ENCODE peak calls at places on chromosome 20, in six cellular contexts. One of them, this sample, is unnamed.

GRCh38 chr20:34874094-34874654 is 1.5 kb upstream of the GGT7 start:
- DNase-seq in upper lobe of left lung: peak; percentile 85
- DNase-seq in HepG2: peak; percentile 90
- DNase-seq in uterus: peak; percentile 75
- DNase-seq in endothelial cell of umbilical vein: peak; percentile 90
- DNase-seq in breast epithelium: peak; percentile 68
- DNase-seq in this sample: peak; percentile 73

GRCh38 chr20:825710-826421 is 7.6 kb upstream of the FAM110A start:
- DNase-seq in upper lobe of left lung: peak; percentile 19
- DNase-seq in HepG2: no peak
- DNase-seq in uterus: no peak
- DNase-seq in endothelial cell of umbilical vein: no peak
- DNase-seq in breast epithelium: peak; percentile 33
- DNase-seq in this sample: peak; percentile 54

GRCh38 chr20:62832951-62833391 is 16.1 kb downstream of the COL9A3 start:
- DNase-seq in upper lobe of left lung: peak; percentile 59
- DNase-seq in HepG2: no peak
- DNase-seq in uterus: no peak
- DNase-seq in endothelial cell of umbilical vein: no peak
- DNase-seq in breast epithelium: no peak
- DNase-seq in this sample: no peak

GRCh38 chr20:1448081-1448627 is 18.5 kb downstream of the NSFL1C start:
- DNase-seq in upper lobe of left lung: no peak
- DNase-seq in HepG2: no peak
- DNase-seq in uterus: no peak
- DNase-seq in endothelial cell of umbilical vein: no peak
- DNase-seq in breast epithelium: no peak
- DNase-seq in this sample: no peak

GRCh38 chr20:52586697-52587096 is 385.5 kb upstream of the TSHZ2 start:
- DNase-seq in upper lobe of left lung: no peak
- DNase-seq in HepG2: no peak
- DNase-seq in uterus: no peak
- DNase-seq in endothelial cell of umbilical vein: no peak
- DNase-seq in breast epithelium: no peak
- DNase-seq in this sample: no peak

GRCh38 chr20:62505337-62506045 is 29.7 kb upstream of the GATA5 start:
- DNase-seq in upper lobe of left lung: no peak
- DNase-seq in HepG2: no peak
- DNase-seq in uterus: no peak
- DNase-seq in endothelial cell of umbilical vein: no peak
- DNase-seq in breast epithelium: no peak
- DNase-seq in this sample: no peak

GRCh38 chr20:23013429-23013828 is 21.7 kb upstream of the SSTR4 start:
- DNase-seq in upper lobe of left lung: no peak
- DNase-seq in HepG2: no peak
- DNase-seq in uterus: no peak
- DNase-seq in endothelial cell of umbilical vein: no peak
- DNase-seq in breast epithelium: no peak
- DNase-seq in this sample: no peak

GRCh38 chr20:5714261-5715041 is 35.8 kb upstream of the SHLD1 start:
- DNase-seq in upper lobe of left lung: no peak
- DNase-seq in HepG2: peak; percentile 100
- DNase-seq in uterus: no peak
- DNase-seq in endothelial cell of umbilical vein: peak; percentile 77
- DNase-seq in breast epithelium: no peak
- DNase-seq in this sample: no peak

GRCh38 chr20:5570442-5570841 is 179.8 kb upstream of the SHLD1 start:
- DNase-seq in upper lobe of left lung: no peak
- DNase-seq in HepG2: no peak
- DNase-seq in uterus: no peak
- DNase-seq in endothelial cell of umbilical vein: no peak
- DNase-seq in breast epithelium: no peak
- DNase-seq in this sample: no peak

GRCh38 chr20:1809121-1809520 is 86.1 kb upstream of the SIRPA start:
- DNase-seq in upper lobe of left lung: no peak
- DNase-seq in HepG2: peak; percentile 32
- DNase-seq in uterus: no peak
- DNase-seq in endothelial cell of umbilical vein: peak; percentile 28
- DNase-seq in breast epithelium: no peak
- DNase-seq in this sample: no peak

GRCh38 chr20:24501764-24502163 is 32.3 kb downstream of the SYNDIG1 start:
- DNase-seq in upper lobe of left lung: no peak
- DNase-seq in HepG2: no peak
- DNase-seq in uterus: no peak
- DNase-seq in endothelial cell of umbilical vein: no peak
- DNase-seq in breast epithelium: no peak
- DNase-seq in this sample: no peak

GRCh38 chr20:63360850-63361497 is at the start of gene CHRNA4:
- DNase-seq in upper lobe of left lung: no peak
- DNase-seq in HepG2: no peak
- DNase-seq in uterus: no peak
- DNase-seq in endothelial cell of umbilical vein: no peak
- DNase-seq in breast epithelium: no peak
- DNase-seq in this sample: no peak

GRCh38 chr20:5448449-5449118 is 131.8 kb upstream of the PROKR2 start:
- DNase-seq in upper lobe of left lung: peak; percentile 31
- DNase-seq in HepG2: peak; percentile 57
- DNase-seq in uterus: no peak
- DNase-seq in endothelial cell of umbilical vein: peak; percentile 49
- DNase-seq in breast epithelium: no peak
- DNase-seq in this sample: peak; percentile 65

DNA sequence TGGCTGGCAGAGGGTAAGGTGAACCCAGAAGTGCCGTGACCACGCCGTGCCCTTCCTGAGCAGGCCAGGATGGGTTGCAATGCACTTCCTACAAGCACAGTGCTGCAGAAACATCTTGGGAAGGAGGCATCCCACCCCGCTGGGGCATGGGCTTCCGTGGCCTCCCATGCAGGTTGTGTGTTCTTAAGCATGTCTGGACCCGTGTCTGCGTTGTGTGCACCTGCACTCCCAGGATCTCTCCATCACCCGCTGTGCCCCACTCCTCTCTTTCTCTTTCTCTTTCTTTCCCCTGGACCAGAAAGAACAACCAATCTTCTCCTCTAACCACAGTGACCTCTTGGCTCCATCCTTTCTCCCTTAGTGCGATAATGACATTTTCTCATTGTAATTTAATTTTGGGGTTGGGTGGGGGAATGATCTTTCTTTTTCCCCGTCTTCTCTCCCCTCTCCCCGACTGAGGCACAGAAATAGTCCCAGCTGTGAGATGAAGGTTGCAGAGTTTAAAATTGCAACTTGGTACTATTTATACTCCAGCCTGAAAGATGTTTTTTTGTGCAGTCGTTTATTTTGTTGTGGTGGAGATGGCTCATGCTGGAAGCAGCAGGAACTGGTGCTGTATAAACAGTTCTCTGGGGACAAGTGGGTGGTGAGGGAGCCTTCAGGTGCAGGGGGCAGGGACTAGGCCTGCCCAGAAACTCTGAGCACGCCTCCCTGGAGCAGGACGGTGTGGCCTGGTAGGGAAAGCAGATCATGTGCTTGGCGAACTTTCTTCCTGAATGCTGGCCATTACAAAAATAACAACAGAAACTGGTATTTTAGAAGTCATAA is 20.5 kb downstream of the BCAS4 start:
- DNase-seq in upper lobe of left lung: peak; percentile 63
- DNase-seq in HepG2: no peak
- DNase-seq in uterus: no peak
- DNase-seq in endothelial cell of umbilical vein: no peak
- DNase-seq in breast epithelium: peak; percentile 64
- DNase-seq in this sample: no peak
- TF ChIP-seq POLR2A in upper lobe of left lung: no peak
- TF ChIP-seq POLR2A in HepG2: no peak
- TF ChIP-seq POLR2A in uterus: no peak
- TF ChIP-seq POLR2A in endothelial cell of umbilical vein: no peak
- TF ChIP-seq POLR2A in breast epithelium: no peak
- TF ChIP-seq POLR2A in this sample: no peak

GRCh38 chr20:44896583-44896982 is 11.1 kb downstream of the YWHAB start:
- DNase-seq in upper lobe of left lung: no peak
- DNase-seq in HepG2: peak; percentile 35
- DNase-seq in uterus: no peak
- DNase-seq in endothelial cell of umbilical vein: no peak
- DNase-seq in breast epithelium: no peak
- DNase-seq in this sample: no peak
- TF ChIP-seq POLR2A in upper lobe of left lung: no peak
- TF ChIP-seq POLR2A in HepG2: no peak
- TF ChIP-seq POLR2A in uterus: no peak
- TF ChIP-seq POLR2A in endothelial cell of umbilical vein: no peak
- TF ChIP-seq POLR2A in breast epithelium: no peak
- TF ChIP-seq POLR2A in this sample: no peak

DNA sequence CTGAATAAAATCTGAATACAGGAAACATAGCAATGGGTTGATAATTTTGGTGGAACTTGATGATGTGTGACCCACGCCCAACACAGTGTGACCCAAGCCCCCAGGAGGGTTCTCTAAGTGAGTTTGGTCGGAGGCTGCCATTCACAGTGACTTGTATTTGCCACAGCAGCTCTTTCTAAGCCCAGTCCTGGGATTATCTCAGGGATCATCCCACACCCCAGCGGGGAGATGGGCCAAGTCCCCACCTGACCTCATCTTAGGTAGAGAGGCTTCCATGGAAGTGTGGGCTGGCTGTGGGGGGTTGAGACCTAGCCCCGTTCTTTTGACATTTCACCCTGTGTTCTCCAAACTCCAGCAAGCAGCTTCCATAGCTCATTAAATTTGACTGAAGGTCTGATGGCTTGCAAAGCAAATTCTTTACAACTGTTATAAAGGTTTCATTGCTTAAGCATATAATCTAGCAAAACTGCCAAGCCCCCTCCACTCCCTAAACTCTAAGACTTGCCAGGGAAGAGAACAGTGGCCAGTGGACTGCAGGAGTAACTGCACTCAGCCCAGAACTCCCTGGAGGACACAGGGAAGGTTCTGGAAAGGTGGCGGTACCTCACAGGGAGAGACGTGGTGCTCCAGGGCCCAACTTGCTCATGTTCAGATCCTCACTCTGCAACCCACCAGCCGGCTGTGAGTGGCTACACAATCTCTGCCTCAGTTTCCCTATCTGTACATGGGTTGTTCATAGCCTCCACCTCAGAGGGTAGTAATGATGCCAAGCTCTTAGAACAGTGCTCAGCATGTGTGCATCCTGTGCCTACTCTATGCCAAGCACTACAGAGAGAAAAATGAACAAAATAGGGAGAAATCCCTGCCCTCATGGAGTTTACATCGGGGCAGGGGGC is 1.0 kb upstream of the PCK1 start:
- DNase-seq in upper lobe of left lung: no peak
- DNase-seq in HepG2: no peak
- DNase-seq in uterus: no peak
- DNase-seq in endothelial cell of umbilical vein: no peak
- DNase-seq in breast epithelium: no peak
- DNase-seq in this sample: peak; percentile 26
- TF ChIP-seq POLR2A in upper lobe of left lung: no peak
- TF ChIP-seq POLR2A in HepG2: no peak
- TF ChIP-seq POLR2A in uterus: no peak
- TF ChIP-seq POLR2A in endothelial cell of umbilical vein: no peak
- TF ChIP-seq POLR2A in breast epithelium: no peak
- TF ChIP-seq POLR2A in this sample: no peak

GRCh38 chr20:50455656-50456451 is 54.3 kb upstream of the PTPN1 start:
- DNase-seq in upper lobe of left lung: peak; percentile 52
- DNase-seq in HepG2: peak; percentile 75
- DNase-seq in uterus: no peak
- DNase-seq in endothelial cell of umbilical vein: no peak
- DNase-seq in breast epithelium: no peak
- DNase-seq in this sample: peak; percentile 26

GRCh38 chr20:50456452-50457324 is 53.5 kb upstream of the PTPN1 start:
- DNase-seq in upper lobe of left lung: no peak
- DNase-seq in HepG2: no peak
- DNase-seq in uterus: no peak
- DNase-seq in endothelial cell of umbilical vein: no peak
- DNase-seq in breast epithelium: no peak
- DNase-seq in this sample: no peak

GRCh38 chr20:50450961-50451752 is 59.0 kb upstream of the PTPN1 start:
- DNase-seq in upper lobe of left lung: peak; percentile 86
- DNase-seq in HepG2: peak; percentile 68
- DNase-seq in uterus: peak; percentile 72
- DNase-seq in endothelial cell of umbilical vein: no peak
- DNase-seq in breast epithelium: no peak
- DNase-seq in this sample: no peak

GRCh38 chr20:50450493-50450826 is 59.7 kb upstream of the PTPN1 start:
- DNase-seq in upper lobe of left lung: no peak
- DNase-seq in HepG2: no peak
- DNase-seq in uterus: no peak
- DNase-seq in endothelial cell of umbilical vein: no peak
- DNase-seq in breast epithelium: no peak
- DNase-seq in this sample: no peak

DNA sequence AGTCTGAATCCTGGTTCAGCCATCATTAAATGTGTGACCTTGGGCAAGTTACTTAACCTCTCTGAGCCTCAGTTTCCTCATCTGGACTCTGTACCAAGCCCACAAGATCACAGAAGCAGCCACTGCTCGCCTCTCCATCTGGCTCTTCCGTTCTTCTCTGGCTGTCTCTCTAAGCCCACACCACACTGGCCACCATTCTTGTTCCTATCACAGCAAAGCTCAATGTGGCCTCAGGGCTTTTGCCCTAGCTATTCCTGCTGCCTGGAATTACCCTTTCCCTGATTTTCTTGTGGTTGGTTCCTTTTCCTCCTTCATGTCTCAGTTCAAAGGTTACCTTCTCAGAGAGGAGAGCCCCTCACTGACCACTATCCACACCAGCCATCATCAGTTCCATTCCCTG is 56.6 kb upstream of the PTPN1 start:
- DNase-seq in upper lobe of left lung: no peak
- DNase-seq in HepG2: no peak
- DNase-seq in uterus: no peak
- DNase-seq in endothelial cell of umbilical vein: no peak
- DNase-seq in breast epithelium: no peak
- DNase-seq in this sample: no peak
- TF ChIP-seq POLR2A in upper lobe of left lung: no peak
- TF ChIP-seq POLR2A in HepG2: no peak
- TF ChIP-seq POLR2A in uterus: no peak
- TF ChIP-seq POLR2A in endothelial cell of umbilical vein: no peak
- TF ChIP-seq POLR2A in breast epithelium: no peak
- TF ChIP-seq POLR2A in this sample: no peak

DNA sequence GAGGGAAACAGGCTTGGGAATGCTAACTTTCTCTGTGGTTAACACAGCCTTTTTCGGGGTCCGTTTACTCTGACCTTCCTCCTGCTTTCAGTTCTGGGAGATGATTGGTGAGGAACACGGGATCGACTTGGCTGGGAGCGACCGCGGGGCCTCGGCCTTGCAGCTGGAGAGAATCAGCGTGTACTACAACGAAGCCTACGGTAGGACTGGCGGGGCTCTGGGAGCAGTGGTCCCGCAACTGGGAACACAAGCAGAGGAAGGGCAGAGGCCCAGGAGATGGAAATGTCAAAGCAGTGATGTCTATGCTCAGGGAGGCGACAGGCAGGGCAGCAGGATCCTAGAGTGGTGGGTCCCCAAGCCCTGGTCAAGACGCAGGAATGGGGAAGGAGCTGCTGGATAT is 3.5 kb downstream of the TUBB1 start:
- DNase-seq in upper lobe of left lung: no peak
- DNase-seq in HepG2: no peak
- DNase-seq in uterus: no peak
- DNase-seq in endothelial cell of umbilical vein: no peak
- DNase-seq in breast epithelium: no peak
- DNase-seq in this sample: no peak
- TF ChIP-seq POLR2A in upper lobe of left lung: no peak
- TF ChIP-seq POLR2A in HepG2: peak; percentile 42
- TF ChIP-seq POLR2A in uterus: no peak
- TF ChIP-seq POLR2A in endothelial cell of umbilical vein: no peak
- TF ChIP-seq POLR2A in breast epithelium: no peak
- TF ChIP-seq POLR2A in this sample: no peak

GRCh38 chr20:13891575-13891974 is 98.8 kb downstream of the SEL1L2 start:
- DNase-seq in upper lobe of left lung: no peak
- DNase-seq in HepG2: no peak
- DNase-seq in uterus: no peak
- DNase-seq in endothelial cell of umbilical vein: no peak
- DNase-seq in breast epithelium: no peak
- DNase-seq in this sample: no peak
- TF ChIP-seq POLR2A in upper lobe of left lung: no peak
- TF ChIP-seq POLR2A in HepG2: no peak
- TF ChIP-seq POLR2A in uterus: no peak
- TF ChIP-seq POLR2A in endothelial cell of umbilical vein: no peak
- TF ChIP-seq POLR2A in breast epithelium: no peak
- TF ChIP-seq POLR2A in this sample: no peak

This sample was measured in erythroblast.